ENCODE peak calls at places on chromosome 9, in nine cellular contexts. Y is lower lobe of right lung; J is brain microvascular endothelial cell; O is IMR-90; D is stimulated activated CD4-positive, alpha-beta T cell treated with anti-CD3 and anti-CD28 coated beads, Interleukin-12 subunit alpha, Interleukin-12 subunit beta, amount 100 ng/mL, for 48 hours; K is GM18507; P is iPS DF 19.7; C is HS-5; B is spleen. M is an unnamed sample.

GRCh38 chr9:130701059-130702022 is 7.8 kb downstream of the EXOSC2 start:
- DNase-seq in Y (peak), J (peak), O (peak), D (peak), K (no peak), P (no peak), C (no peak), B (peak), M (peak)

GRCh38 chr9:115157245-115157674 is 39.3 kb upstream of the TNC start:
- DNase-seq in Y (no peak), J (peak), O (peak), D (no peak), K (no peak), P (no peak), C (peak), B (no peak), M (peak)

GRCh38 chr9:76465442-76466298 is 6.7 kb downstream of the GCNT1 start:
- DNase-seq in Y (no peak), J (no peak), O (no peak), D (no peak), K (no peak), P (no peak), C (no peak), B (no peak), M (no peak)

GRCh38 chr9:21454149-21454548 is 13.9 kb downstream of the IFNA1 start:
- DNase-seq in Y (no peak), J (no peak), O (peak), D (no peak), K (no peak), P (no peak), C (peak), B (no peak), M (no peak)

GRCh38 chr9:124468061-124468740 is 17.9 kb downstream of the ADGRD2 start:
- DNase-seq in Y (peak), J (no peak), O (no peak), D (no peak), K (no peak), P (no peak), C (no peak), B (peak), M (no peak)

GRCh38 chr9:93091453-93092081 is 4.5 kb upstream of the CARD19 start:
- DNase-seq in Y (peak), J (peak), O (peak), D (peak), K (no peak), P (no peak), C (peak), B (peak), M (peak)

GRCh38 chr9:129027685-129028191 is 393 bp downstream of the SH3GLB2 start:
- DNase-seq in Y (peak), J (no peak), O (no peak), D (peak), K (no peak), P (no peak), C (no peak), B (peak), M (peak)

GRCh38 chr9:16328349-16328748 is 542.1 kb downstream of the BNC2 start:
- DNase-seq in Y (no peak), J (no peak), O (no peak), D (no peak), K (no peak), P (no peak), C (no peak), B (no peak), M (no peak)

GRCh38 chr9:131432597-131433301 is 38.9 kb downstream of the PRRC2B start:
- DNase-seq in Y (no peak), J (peak), O (peak), D (no peak), K (no peak), P (no peak), C (peak), B (peak), M (peak)

GRCh38 chr9:73091909-73092308 is 59.8 kb upstream of the ANXA1 start:
- DNase-seq in Y (no peak), J (no peak), O (no peak), D (no peak), K (no peak), P (no peak), C (no peak), B (no peak), M (no peak)

GRCh38 chr9:95242613-95243012 is 74.9 kb downstream of the FANCC start:
- DNase-seq in Y (no peak), J (no peak), O (no peak), D (no peak), K (no peak), P (no peak), C (no peak), B (no peak), M (no peak)

GRCh38 chr9:138049779-138050471 is 172.3 kb downstream of the CACNA1B start:
- DNase-seq in Y (no peak), J (no peak), O (no peak), D (no peak), K (no peak), P (no peak), C (no peak), B (peak), M (no peak)

M was measured in A172.